ENCODE peak calls at places on chromosomes 6 and 20, in seven cellular contexts. K is fibroblast of mammary gland; T is astrocyte; A is AG09309; H is aorta; F is CD8-positive, alpha-beta T cell; Q is astrocyte of the spinal cord. M is an unnamed sample.

GRCh38 chr6:150413768-150414167 is 45.0 kb downstream of the IYD start:
- DNase-seq in H (no peak), F (no peak), Q (no peak), A (no peak), K (no peak), T (no peak), M (no peak)

GRCh38 chr6:52820198-52820597 is 16.6 kb upstream of the GSTA1 start:
- DNase-seq in K (peak), F (no peak), H (no peak), A (no peak), T (peak), Q (peak), M (no peak)

GRCh38 chr20:43722153-43722505 is 4.7 kb downstream of the GTSF1L start:
- DNase-seq in Q (no peak), A (no peak), F (no peak), K (no peak), H (no peak), T (no peak), M (no peak)

GRCh38 chr6:159681104-159681503 is 11.9 kb downstream of the SOD2 start:
- DNase-seq in K (no peak), F (no peak), H (no peak), T (no peak), Q (no peak), A (no peak), M (no peak)

GRCh38 chr6:79946242-79946641 is 1.1 kb downstream of the ELOVL4 start:
- DNase-seq in Q (peak), T (peak), F (no peak), K (peak), H (no peak), A (no peak), M (peak)

GRCh38 chr20:50583422-50584150 is 73.4 kb downstream of the PTPN1 start:
- DNase-seq in F (no peak), T (no peak), A (no peak), Q (no peak), K (no peak), H (peak), M (no peak)

GRCh38 chr6:19851273-19852089 is 14.3 kb downstream of the ID4 start:
- DNase-seq in A (peak), F (no peak), H (no peak), K (peak), Q (peak), T (peak), M (peak)

GRCh38 chr20:58137651-58138265 is 90.7 kb downstream of the ANKRD60 start:
- DNase-seq in K (no peak), T (no peak), H (no peak), A (no peak), F (no peak), Q (no peak), M (no peak)

GRCh38 chr6:136148051-136148450 is 102.1 kb downstream of the MTFR2 start:
- DNase-seq in A (no peak), Q (no peak), T (no peak), K (peak), F (no peak), H (no peak), M (peak)

GRCh38 chr20:53321596-53321995 is 272.0 kb downstream of the ZNF217 start:
- DNase-seq in K (no peak), Q (no peak), F (no peak), H (no peak), T (no peak), A (no peak), M (no peak)

GRCh38 chr6:166005846-166006592 is 161.6 kb downstream of the TBXT start:
- DNase-seq in H (no peak), A (no peak), Q (peak), K (peak), F (no peak), T (peak), M (peak)

GRCh38 chr6:5671604-5672559 is 334.8 kb downstream of the NRN1 start:
- DNase-seq in K (peak), T (no peak), F (no peak), Q (no peak), H (peak), A (no peak), M (peak)

GRCh38 chr6:161136655-161137054 is 137.2 kb downstream of the AGPAT4 start:
- DNase-seq in K (no peak), T (no peak), Q (no peak), H (no peak), A (no peak), F (no peak), M (no peak)

GRCh38 chr6:15343490-15344185 is 97.8 kb downstream of the JARID2 start:
- DNase-seq in A (no peak), F (no peak), H (no peak), K (no peak), Q (no peak), T (no peak), M (peak)

GRCh38 chr6:76275746-76276145 is 203.3 kb upstream of the IMPG1 start:
- DNase-seq in Q (no peak), A (no peak), K (no peak), H (no peak), F (no peak), T (no peak), M (no peak)

GRCh38 chr6:44263357-44264100 is 1.8 kb downstream of the NFKBIE start:
- DNase-seq in Q (no peak), K (no peak), H (no peak), A (no peak), T (no peak), F (no peak), M (peak)

GRCh38 chr6:52020961-52021570 is 66.3 kb downstream of the PKHD1 start:
- DNase-seq in F (no peak), T (no peak), K (peak), Q (peak), H (no peak), A (no peak), M (peak)

GRCh38 chr6:39357998-39358686 is 35.6 kb upstream of the KCNK16 start:
- DNase-seq in F (no peak), T (peak), H (no peak), A (no peak), Q (peak), K (peak), M (peak)

GRCh38 chr6:33668914-33669313 is 42.6 kb downstream of the UQCC2 start:
- DNase-seq in K (no peak), T (no peak), A (no peak), H (no peak), Q (no peak), F (no peak), M (no peak)

GRCh38 chr6:161186173-161186769 is 87.6 kb downstream of the AGPAT4 start:
- DNase-seq in T (peak), Q (peak), K (peak), F (no peak), A (peak), H (peak), M (peak)

GRCh38 chr6:15744824-15745402 is 82.1 kb upstream of the DTNBP1 start:
- DNase-seq in A (no peak), H (no peak), Q (no peak), F (no peak), K (no peak), T (no peak), M (no peak)

GRCh38 chr6:149567194-149567586 is 1.0 kb downstream of the GINM1 start:
- DNase-seq in K (no peak), T (no peak), F (no peak), A (no peak), H (no peak), Q (no peak), M (no peak)

GRCh38 chr20:37357481-37358365 is 11.8 kb downstream of the SRC start:
- DNase-seq in H (no peak), Q (no peak), F (no peak), A (no peak), T (no peak), K (no peak), M (no peak)

GRCh38 chr6:80223743-80224212 is 117.3 kb downstream of the BCKDHB start:
- DNase-seq in T (peak), F (no peak), H (no peak), A (peak), Q (peak), K (peak), M (no peak)

DNA sequence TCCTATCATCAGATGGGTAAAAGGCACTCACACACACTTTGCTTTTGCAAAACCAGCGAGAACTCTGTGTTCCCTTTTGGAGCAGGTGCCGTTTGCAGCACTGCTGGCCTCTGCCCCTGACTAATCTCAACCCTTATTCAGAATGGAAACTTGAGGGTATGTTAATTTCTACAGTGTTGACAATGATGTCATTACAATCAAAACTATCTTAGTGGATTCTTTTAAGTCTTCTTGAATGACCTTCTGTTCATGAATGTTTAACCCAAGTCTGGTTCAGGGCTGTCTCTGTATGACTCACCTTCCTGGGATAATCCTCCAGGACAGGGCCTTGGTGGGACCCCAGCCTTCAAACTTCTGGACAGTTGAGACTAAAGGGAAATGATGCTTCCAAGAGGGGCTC is 197.9 kb downstream of the CDH4 start:
- DNase-seq in K (peak), A (no peak), H (no peak), T (no peak), F (no peak), Q (no peak), M (no peak)
- H3K4me3 ChIP-seq in K (no peak), A (no peak), H (no peak), T (no peak), F (no peak), Q (no peak), M (no peak)

GRCh38 chr20:46060975-46061374 is 28.8 kb downstream of the NCOA5 start:
- DNase-seq in A (no peak), T (no peak), F (no peak), Q (no peak), H (no peak), K (no peak), M (no peak)
- H3K4me3 ChIP-seq in A (no peak), T (no peak), F (no peak), Q (no peak), H (no peak), K (no peak), M (no peak)

GRCh38 chr6:31775184-31775583 is 1.9 kb downstream of the VWA7 start:
- DNase-seq in K (no peak), Q (no peak), A (no peak), F (no peak), H (no peak), T (no peak), M (no peak)

GRCh38 chr6:31776961-31777666 is at the start of gene VWA7:
- DNase-seq in Q (peak), H (peak), T (peak), F (peak), A (no peak), K (peak), M (peak)

GRCh38 chr6:31775633-31776263 is 1.4 kb downstream of the VWA7 start:
- DNase-seq in A (no peak), T (no peak), H (no peak), Q (no peak), F (no peak), K (no peak), M (no peak)

GRCh38 chr6:31777667-31778050 is 531 bp upstream of the VWA7 start:
- DNase-seq in K (no peak), Q (no peak), F (no peak), H (no peak), T (no peak), A (no peak), M (no peak)

DNA sequence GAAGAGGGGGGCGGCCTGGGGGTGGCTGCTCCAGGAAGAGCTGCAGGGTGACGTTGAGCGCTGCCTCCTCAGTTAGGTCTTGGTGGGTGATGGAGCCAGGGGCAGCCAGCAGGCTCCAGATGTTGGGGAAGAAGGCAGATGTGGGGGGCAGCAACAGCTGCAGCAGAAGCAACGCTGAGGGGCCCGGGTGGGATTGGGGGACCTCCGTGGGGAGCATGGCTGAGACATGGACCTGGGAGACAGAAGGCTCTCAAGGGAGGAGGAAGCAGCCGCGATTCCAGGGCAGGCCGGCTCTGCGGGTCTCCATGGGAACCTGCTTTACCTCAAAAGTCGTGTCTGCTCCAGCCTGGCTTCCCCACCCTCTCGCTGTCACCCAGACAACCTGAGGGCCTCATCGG is 566 bp downstream of the VWA7 start:
- DNase-seq in H (no peak), Q (no peak), T (no peak), K (no peak), F (no peak), A (no peak), M (no peak)
- H3K4me3 ChIP-seq in H (no peak), Q (no peak), T (no peak), K (no peak), F (no peak), A (no peak), M (no peak)

DNA sequence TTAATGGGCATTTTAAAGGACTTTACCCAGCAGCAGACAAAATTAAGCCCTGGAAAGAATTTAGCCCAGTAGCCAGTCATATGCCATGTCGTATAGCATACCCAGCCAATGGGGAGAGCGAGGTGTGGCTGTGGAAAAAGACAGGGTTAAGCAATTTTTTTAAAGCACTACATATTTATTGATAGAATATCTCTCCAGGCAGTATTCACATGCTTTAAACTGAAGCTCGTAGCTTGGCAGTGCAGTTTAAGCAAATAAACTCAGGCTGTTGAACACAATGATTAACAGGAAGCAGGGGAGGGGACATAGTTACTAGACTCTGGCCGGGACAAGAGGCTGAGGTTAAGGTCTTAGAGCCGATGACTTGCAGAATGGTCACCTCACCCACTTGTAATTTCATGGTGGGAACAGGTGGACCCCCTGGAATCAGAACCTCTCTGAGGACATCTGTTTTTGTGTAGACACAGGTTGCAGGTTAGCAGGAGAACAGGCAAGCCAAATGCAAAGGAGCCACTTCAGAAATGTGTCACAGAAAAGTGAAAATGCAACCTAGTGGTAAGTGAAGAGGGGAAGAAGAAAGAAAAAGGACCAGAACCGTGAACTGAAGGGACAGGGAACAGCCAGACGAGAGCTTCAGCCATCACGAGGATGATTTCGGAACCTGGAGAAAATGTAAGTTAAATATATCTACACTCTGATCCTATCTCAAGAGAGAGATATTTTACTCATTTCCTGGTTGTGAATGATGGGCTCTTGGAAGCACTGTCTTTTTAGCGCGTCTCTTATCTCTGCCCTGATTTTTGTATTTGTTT is 7.2 kb downstream of the GCNT2 start:
- DNase-seq in Q (peak), T (peak), A (no peak), F (peak), H (no peak), K (no peak), M (peak)
- H3K4me3 ChIP-seq in Q (peak), T (peak), A (no peak), F (peak), H (peak), K (no peak), M (no peak)

GRCh38 chr20:22807045-22807444 is 222.7 kb upstream of the FOXA2 start:
- DNase-seq in F (no peak), A (no peak), Q (no peak), T (no peak), H (no peak), K (no peak), M (no peak)
- H3K4me3 ChIP-seq in F (no peak), A (no peak), Q (no peak), T (no peak), H (no peak), K (no peak), M (no peak)

GRCh38 chr6:2863901-2864300 is 22.2 kb upstream of the SERPINB1 start:
- DNase-seq in F (no peak), Q (no peak), A (no peak), H (no peak), T (no peak), K (no peak), M (no peak)

GRCh38 chr6:2868637-2869379 is 27.1 kb upstream of the SERPINB1 start:
- DNase-seq in K (no peak), Q (no peak), A (no peak), T (no peak), H (no peak), F (no peak), M (no peak)

GRCh38 chr6:2862712-2863174 is 21.1 kb upstream of the SERPINB1 start:
- DNase-seq in A (no peak), Q (no peak), K (no peak), T (no peak), H (no peak), F (no peak), M (peak)

GRCh38 chr6:2866183-2866846 is 24.7 kb upstream of the SERPINB1 start:
- DNase-seq in Q (no peak), A (no peak), F (no peak), K (no peak), T (no peak), H (no peak), M (peak)

DNA sequence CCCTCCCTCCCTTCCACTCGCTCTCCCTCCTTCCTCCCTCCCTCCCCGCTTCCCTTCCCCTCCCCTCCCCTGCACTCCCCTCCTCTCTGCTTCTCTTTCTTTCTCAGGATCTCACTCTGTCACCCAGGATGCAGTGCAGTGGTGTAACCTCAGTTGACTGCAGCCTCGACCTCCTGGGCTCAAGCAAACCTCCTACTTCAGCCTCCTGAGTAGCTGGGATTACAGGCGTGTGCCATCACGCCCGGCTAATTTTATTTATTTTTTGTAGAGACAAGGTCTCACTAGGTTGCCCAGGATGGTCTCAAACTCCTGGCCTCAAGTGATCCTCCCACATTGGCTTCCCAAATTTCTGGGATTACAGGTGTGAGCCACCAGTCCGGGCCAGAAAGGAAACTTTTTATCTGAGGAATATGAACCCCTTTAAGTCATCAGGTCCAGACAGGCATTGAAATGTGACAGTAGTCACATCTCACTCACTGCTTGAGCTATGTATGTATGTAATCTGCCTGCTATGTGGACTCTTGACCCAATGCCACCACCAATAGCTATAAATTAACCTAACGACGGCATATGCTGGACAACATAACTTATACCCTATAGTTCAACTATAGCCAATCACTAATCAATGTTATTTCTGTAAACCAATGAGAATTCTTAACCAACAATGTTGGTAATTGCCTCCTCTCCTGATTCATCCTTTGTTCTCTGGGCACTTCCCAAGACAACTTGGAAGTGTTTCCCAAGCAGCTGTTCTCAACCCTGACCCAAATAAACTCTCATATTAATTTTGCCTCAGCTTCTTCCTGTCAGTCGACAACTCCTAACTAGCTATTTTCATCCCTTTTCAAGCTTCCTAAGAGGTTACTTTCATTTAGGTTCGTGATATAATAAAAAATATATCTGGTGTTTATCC is 23.9 kb upstream of the SERPINB1 start:
- DNase-seq in Q (peak), A (no peak), F (no peak), H (no peak), T (no peak), K (peak), M (peak)
- H3K4me3 ChIP-seq in Q (no peak), A (no peak), F (no peak), H (no peak), T (no peak), K (no peak), M (no peak)

DNA sequence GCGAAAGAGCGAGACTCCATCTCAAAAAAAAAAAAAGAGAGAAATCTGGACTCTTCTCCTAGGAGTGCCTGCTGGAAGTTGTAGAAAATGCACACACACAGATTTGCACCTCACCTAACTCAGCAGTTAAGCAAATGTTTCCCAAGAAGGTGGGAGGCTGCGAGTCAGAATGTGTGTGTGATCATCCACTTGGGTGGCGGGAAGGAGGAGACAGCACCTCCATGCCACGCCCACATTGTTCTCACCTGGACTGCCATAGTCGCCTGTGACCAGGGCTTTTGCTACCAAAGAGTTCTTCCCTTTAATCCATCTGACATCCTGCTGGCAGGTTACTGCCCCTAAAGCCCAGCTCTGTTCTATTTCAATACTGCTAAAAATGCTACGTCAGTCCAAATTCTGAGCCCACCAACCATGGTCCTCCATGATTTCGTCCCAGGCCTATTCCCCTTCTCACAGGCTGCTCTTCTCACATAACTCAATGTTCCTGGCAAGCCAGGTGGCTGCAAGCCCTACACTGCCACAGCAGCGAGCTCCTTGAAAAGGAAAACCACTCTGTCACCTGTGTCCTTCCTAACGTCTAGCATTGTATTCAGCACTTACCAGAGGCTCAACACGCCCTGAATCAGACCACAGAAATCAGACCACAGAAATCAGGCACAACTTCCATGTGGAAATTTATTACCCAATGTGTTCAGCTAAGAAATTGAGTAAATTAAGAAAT is 77.5 kb downstream of the PSMG4 start:
- DNase-seq in H (no peak), K (no peak), F (no peak), A (no peak), T (no peak), Q (no peak), M (no peak)
- H3K4me3 ChIP-seq in H (no peak), K (no peak), F (no peak), A (no peak), T (no peak), Q (no peak), M (no peak)

GRCh38 chr6:1502041-1502440 is 107.7 kb upstream of the FOXC1 start:
- DNase-seq in A (peak), T (no peak), K (peak), Q (no peak), H (no peak), F (no peak), M (peak)
- H3K4me3 ChIP-seq in A (no peak), T (no peak), K (no peak), Q (no peak), H (no peak), F (no peak), M (no peak)

M was measured in fibroblast of villous mesenchyme.